ENCODE peak calls at places on chromosomes 13 and 19, in five cellular contexts. K, X, L, U and S are unnamed samples. For H3K4me1, the result is how much of the 10 kb centered on the place peaks cover.

GRCh38 chr19:18785179-18786124 is 5.7 kb downstream of the COMP start:
- DNase-seq in U (peak), K (peak), L (peak), X (peak), S (peak)

GRCh38 chr19:6678690-6679109 is 8.7 kb upstream of the TNFSF14 start:
- DNase-seq in L (no peak), K (no peak), U (no peak), X (peak), S (no peak)

GRCh38 chr19:10343495-10343894 is 4.1 kb upstream of the ICAM3 start:
- DNase-seq in U (no peak), L (no peak), X (no peak), K (no peak), S (no peak)

GRCh38 chr13:109568273-109568900 is 218.0 kb downstream of the IRS2 start:
- DNase-seq in L (peak), K (no peak), X (no peak), U (no peak), S (no peak)

GRCh38 chr13:110306960-110307696 is at the start of the genes COL4A1 and COL4A2:
- DNase-seq in K (peak), X (peak), U (peak), L (peak), S (no peak)

GRCh38 chr19:42253245-42254082 is 1.5 kb downstream of the ERF start:
- DNase-seq in U (peak), K (peak), L (peak), X (peak), S (peak)

GRCh38 chr13:73194310-73194709 is 135.5 kb downstream of the KLF5 start:
- DNase-seq in X (no peak), U (no peak), L (no peak), K (no peak), S (no peak)

GRCh38 chr19:14473915-14474578 is 1.1 kb downstream of the PTGER1 start:
- DNase-seq in K (no peak), U (no peak), X (peak), L (no peak), S (no peak)

GRCh38 chr19:46393456-46394397 is 19.6 kb downstream of the CCDC8 start:
- DNase-seq in U (no peak), L (peak), X (no peak), K (no peak), S (no peak)

GRCh38 chr19:2636897-2637683 is 65.4 kb downstream of the GNG7 start:
- DNase-seq in X (peak), K (peak), U (peak), L (peak), S (peak)

GRCh38 chr13:106990594-106990993 is 422.7 kb upstream of the ARGLU1 start:
- DNase-seq in K (no peak), U (no peak), X (no peak), L (no peak), S (no peak)

GRCh38 chr19:9940778-9941177 is 4.5 kb upstream of the OLFM2 start:
- DNase-seq in U (no peak), L (no peak), X (no peak), K (no peak), S (no peak)

GRCh38 chr19:39135701-39136100 is 10.1 kb downstream of the PAK4 start:
- DNase-seq in L (no peak), U (no peak), K (no peak), X (no peak), S (no peak)

GRCh38 chr13:63901630-63902029 is 2486.0 kb upstream of the PCDH20 start:
- DNase-seq in X (no peak), U (no peak), L (no peak), K (no peak), S (no peak)

GRCh38 chr13:97367016-97367415 is 67.0 kb upstream of the RAP2A start:
- DNase-seq in K (no peak), L (no peak), X (peak), U (no peak), S (no peak)

GRCh38 chr13:98143601-98144500 is 957 bp downstream of the FARP1 start:
- DNase-seq in U (peak), L (peak), X (peak), K (peak), S (no peak)

GRCh38 chr19:36266375-36266961 is 51.6 kb downstream of the ZNF146 start:
- DNase-seq in L (peak), U (no peak), K (no peak), X (no peak), S (no peak)

GRCh38 chr19:11138659-11139526 is 16.7 kb downstream of the SPC24 start:
- DNase-seq in X (peak), K (peak), L (peak), U (peak), S (no peak)

GRCh38 chr13:113412440-113412839 is 40.8 kb downstream of the ADPRHL1 start:
- DNase-seq in U (no peak), L (no peak), X (no peak), K (no peak), S (no peak)

GRCh38 chr13:113413178-113413897 is 40.0 kb downstream of the ADPRHL1 start:
- DNase-seq in U (no peak), X (no peak), L (no peak), K (no peak), S (no peak)

GRCh38 chr13:113413898-113414282 is 39.4 kb downstream of the ADPRHL1 start:
- DNase-seq in U (no peak), K (no peak), X (peak), L (no peak), S (no peak)

GRCh38 chr13:113410472-113411201 is 42.7 kb downstream of the ADPRHL1 start:
- DNase-seq in L (no peak), U (no peak), X (peak), K (no peak), S (no peak)

GRCh38 chr13:113411216-113412023 is 41.9 kb downstream of the ADPRHL1 start:
- DNase-seq in K (no peak), L (no peak), U (no peak), X (peak), S (no peak)
- H3K4me1 ChIP-seq in K (under half), L (under half), U (under half), X (under half), S (under half)

DNA sequence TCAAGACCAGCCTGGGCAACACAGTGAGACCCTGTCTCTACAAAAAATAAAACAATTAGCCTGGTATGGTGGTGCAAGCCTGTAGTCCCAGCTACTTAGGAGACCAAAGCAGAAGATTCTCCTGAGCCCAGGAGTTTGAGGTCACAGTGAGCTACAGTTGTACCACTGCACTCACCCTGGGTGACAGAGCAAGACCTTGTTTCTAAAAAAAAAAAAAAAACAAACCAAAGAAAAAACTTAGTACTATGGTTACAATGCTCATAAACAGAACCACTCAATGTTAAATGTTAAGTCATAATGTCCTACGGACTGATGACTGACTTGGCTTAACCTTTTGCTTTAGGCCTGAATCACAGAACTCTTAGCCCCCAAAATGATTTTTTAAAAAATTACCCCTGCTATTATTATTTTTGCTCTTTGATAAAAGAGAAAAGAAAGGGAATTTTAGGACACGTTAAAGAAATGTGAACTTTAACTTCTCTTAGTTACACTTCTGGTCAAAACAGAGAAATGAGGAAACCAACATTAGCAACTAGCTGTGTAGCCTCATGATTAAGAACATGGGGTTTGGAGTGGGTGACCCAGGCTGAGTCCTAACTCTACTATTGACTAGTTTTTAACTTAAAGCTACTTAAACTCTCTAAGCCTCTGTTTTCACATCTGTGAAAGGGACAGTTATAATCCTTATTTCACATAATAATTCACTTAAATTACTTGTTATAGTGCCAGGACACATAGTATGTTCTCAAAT is 13.7 kb upstream of the ELF1 start:
- DNase-seq in X (peak), K (no peak), U (no peak), L (no peak), S (no peak)
- H3K27ac ChIP-seq in X (peak), K (no peak), U (no peak), L (no peak), S (no peak)

GRCh38 chr13:46126074-46126473 is 21.2 kb upstream of the CPB2 start:
- DNase-seq in K (no peak), U (no peak), L (no peak), X (no peak), S (no peak)
- H3K4me3 ChIP-seq in K (no peak), U (peak), L (no peak), X (no peak), S (no peak)

DNA sequence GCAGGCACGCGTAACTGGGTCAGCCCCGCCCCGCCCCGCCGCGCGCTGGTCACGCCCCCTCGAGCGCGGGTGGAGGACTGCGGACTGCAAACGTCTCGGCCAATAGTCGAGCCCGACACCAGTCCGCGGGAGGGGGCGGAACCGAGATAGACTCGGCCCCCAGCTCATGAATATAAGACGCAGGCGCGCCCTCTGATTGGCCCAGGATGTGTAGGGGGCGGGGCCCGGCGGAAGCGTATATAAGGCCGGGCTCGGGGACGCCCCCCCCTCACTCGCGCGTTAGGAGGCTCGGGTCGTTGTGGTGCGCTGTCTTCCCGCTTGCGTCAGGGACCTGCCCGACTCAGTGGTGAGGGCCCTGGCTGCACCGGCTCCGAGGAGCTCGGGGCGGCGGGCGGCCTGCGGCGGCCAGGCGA is at the start of gene CIRBP:
- DNase-seq in K (peak), X (peak), L (peak), U (peak), S (peak)
- H3K4me1 ChIP-seq in K (under half), X (under half), L (under half), U (under half), S (half or more)

DNA sequence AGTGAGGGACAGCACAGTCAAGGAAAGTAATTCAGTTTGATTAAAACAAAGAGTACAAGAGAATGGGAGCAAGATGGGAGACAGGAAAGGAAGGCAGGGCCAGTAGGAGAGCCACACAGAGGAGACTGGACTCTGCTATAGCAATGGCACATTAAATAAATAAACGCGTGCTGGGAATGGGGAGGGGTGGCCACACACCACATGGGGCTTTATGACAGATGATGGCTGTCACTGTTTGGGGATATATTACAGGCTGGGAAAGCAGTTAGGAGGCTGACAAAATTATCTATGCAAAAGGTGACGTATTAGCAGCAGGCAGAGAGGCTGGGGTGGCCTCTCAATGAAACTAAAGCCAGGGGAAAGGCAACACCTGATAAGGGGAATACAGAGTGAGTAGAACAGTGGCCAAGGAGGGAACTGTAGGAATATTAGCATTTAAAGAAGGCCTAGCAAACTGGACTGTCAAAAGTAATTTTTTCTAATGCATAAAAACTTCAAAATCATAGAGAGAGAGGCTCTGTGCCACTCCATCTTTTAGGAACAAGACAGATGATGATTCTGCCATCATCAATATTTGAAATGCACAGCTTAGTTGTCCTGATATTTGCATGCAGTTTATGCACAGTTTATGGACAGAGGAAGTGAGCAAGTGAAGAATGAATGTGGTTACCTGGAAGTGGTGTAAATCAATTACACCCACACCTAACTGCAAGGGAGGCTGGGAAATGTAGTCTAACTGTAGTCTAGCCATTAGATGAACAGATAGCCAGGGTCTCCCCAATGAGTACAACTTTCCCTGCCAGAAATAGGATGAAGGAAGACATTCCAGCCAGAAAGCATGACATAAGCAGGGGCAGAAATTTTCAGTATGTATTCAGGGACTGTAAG is 346.5 kb downstream of the FOXO1 start:
- DNase-seq in L (no peak), X (no peak), U (no peak), K (no peak), S (no peak)
- H3K27ac ChIP-seq in L (no peak), X (no peak), U (no peak), K (no peak), S (no peak)

GRCh38 chr13:36323408-36323807 is 22.8 kb downstream of the SPART start:
- DNase-seq in L (no peak), K (no peak), X (no peak), U (no peak), S (no peak)
- H3K4me3 ChIP-seq in L (no peak), K (no peak), X (no peak), U (no peak), S (no peak)

DNA sequence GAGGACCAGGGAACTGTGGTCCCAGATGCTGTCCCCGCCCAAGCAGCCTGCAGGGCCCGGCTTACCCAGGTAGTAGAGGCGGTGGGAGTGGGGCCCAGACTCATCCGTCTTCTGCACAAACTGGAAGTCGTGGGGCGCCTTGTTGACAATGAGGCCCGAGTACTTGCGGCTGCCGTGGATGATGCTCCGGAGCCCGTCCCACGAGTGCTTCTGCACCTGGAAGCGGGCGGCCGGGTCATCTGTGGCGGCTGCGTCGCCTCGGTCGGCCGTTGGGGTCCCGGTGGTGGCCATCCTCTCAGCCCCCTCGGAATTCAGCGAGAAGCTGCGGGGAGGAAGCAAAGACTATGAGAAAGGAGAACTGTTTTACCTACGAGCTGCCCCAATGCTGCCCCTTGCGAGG is 9.6 kb downstream of the DPP9 start:
- DNase-seq in X (no peak), U (no peak), K (no peak), L (no peak), S (no peak)
- H3K4me1 ChIP-seq in X (under half), U (under half), K (under half), L (under half), S (under half)

DNA sequence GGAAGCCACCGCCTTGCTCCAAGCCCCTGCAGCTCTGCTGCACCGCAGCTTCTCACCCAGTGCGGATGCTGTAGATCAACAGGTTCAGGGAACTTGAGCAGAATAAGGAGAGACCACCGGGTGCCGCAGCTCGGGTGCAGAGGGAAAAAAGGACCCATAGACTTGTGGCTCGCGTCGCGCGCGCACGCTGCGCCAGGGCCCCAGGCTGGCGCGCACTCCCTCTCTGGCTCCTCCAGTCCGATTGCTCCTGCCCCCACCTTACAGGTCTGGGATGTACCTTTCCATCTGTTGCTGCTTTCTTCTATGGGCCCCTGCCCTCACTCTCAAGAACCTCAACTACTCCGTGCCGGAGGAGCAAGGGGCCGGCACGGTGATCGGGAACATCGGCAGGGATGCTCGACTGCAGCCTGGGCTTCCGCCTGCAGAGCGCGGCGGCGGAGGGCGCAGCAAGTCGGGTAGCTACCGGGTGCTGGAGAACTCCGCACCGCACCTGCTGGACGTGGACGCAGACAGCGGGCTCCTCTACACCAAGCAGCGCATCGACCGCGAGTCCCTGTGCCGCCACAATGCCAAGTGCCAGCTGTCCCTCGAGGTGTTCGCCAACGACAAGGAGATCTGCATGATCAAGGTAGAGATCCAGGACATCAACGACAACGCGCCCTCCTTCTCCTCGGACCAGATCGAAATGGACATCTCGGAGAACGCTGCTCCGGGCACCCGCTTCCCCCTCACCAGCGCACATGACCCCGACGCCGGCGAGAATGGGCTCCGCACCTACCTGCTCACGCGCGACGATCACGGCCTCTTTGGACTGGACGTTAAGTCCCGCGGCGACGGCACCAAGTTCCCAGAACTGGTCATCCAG is 964 bp downstream of the PCDH17 start:
- DNase-seq in U (peak), K (peak), L (no peak), X (no peak), S (no peak)
- H3K27ac ChIP-seq in U (no peak), K (no peak), L (no peak), X (no peak), S (no peak)

DNA sequence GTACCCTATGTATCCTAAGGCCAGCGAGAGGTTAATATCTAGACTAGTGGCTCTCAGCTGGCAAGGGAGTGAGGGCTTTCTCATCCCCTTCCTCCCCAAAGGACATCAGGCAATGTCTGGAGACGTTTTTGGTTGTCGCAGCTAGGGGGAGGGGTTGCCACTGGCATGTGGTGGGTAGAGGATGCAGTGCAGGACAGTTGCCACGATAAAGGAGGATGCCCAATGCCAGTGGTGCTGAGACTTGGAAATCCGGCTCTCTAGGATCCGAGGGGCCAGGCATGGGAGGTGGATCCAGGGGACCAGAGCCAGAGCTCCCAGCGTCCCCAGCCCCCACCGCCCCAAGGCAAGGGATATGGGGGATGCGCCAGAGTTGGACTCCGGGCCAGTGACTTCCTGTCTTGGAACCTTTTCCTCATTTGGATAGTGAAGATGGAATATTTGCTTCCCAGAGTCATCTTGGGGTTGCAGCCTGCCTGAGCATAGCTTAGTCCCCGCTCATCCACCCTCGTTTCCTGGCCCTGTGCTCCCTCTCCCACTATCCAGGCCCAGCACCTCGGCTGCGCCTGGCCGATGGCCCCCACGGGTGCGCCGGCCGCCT is 4.9 kb downstream of the SSC5D start:
- DNase-seq in U (no peak), K (no peak), X (peak), L (peak), S (no peak)
- H3K4me3 ChIP-seq in U (no peak), K (no peak), X (peak), L (peak), S (no peak)

GRCh38 chr19:16361254-16361653 is 36.6 kb downstream of the KLF2 start:
- DNase-seq in K (no peak), X (peak), U (no peak), L (no peak), S (no peak)
- H3K4me1 ChIP-seq in K (under half), X (under half), U (under half), L (under half), S (half or more)